ENCODE peak calls at places on chromosomes 2 and 18, in six cellular contexts. V, Y, S, O, Z and M are unnamed samples. For H3K4me1, the result is how much of the 10 kb centered on the place peaks cover.

GRCh38 chr18:62505669-62506494 is 16.9 kb upstream of the ZCCHC2 start:
- DNase-seq in Z (no peak), O (no peak), Y (no peak), V (no peak), S (no peak), M (peak)

GRCh38 chr2:48109491-48110204 is 203.3 kb upstream of the FBXO11 start:
- DNase-seq in O (no peak), V (no peak), Y (no peak), Z (no peak), S (no peak), M (no peak)

GRCh38 chr2:240251848-240252190 is 111.4 kb upstream of the OTOS start:
- DNase-seq in V (no peak), S (no peak), Z (no peak), Y (no peak), O (no peak), M (no peak)

GRCh38 chr18:13011719-13012118 is 20.6 kb downstream of the CEP192 start:
- DNase-seq in Z (no peak), S (no peak), Y (peak), V (no peak), O (no peak), M (no peak)

GRCh38 chr2:120308038-120308910 is 37.7 kb upstream of the INHBB start:
- DNase-seq in O (no peak), S (no peak), V (no peak), Y (no peak), Z (no peak), M (no peak)

GRCh38 chr2:218387369-218388194 is 5.5 kb downstream of the SLC11A1 start:
- DNase-seq in O (peak), Y (peak), V (peak), Z (peak), S (no peak), M (peak)

GRCh38 chr2:70692256-70692655 is 75.7 kb downstream of the ADD2 start:
- DNase-seq in O (no peak), S (no peak), V (peak), Z (no peak), Y (no peak), M (no peak)

GRCh38 chr2:196143641-196144236 is 27.6 kb downstream of the STK17B start:
- DNase-seq in V (no peak), S (no peak), O (peak), Y (no peak), Z (no peak), M (no peak)

GRCh38 chr2:238462782-238463396 is 36.2 kb downstream of the ASB1 start:
- DNase-seq in O (peak), Y (no peak), S (no peak), V (no peak), Z (no peak), M (peak)

GRCh38 chr2:128770143-128771080 is 451.7 kb upstream of the HS6ST1 start:
- DNase-seq in Z (peak), O (no peak), V (peak), S (no peak), Y (no peak), M (no peak)

GRCh38 chr2:169768262-169768995 is 30.2 kb upstream of the SSB start:
- DNase-seq in O (no peak), V (no peak), S (no peak), Y (no peak), Z (no peak), M (no peak)

GRCh38 chr2:181407171-181407570 is 50.0 kb upstream of the ITGA4 start:
- DNase-seq in S (no peak), O (no peak), Y (no peak), Z (no peak), V (no peak), M (peak)

GRCh38 chr18:25345432-25345831 is 6.5 kb downstream of the ZNF521 start:
- DNase-seq in S (no peak), O (peak), Z (no peak), Y (no peak), V (no peak), M (no peak)

GRCh38 chr18:44564922-44565321 is 115.8 kb upstream of the SETBP1 start:
- DNase-seq in Y (peak), O (peak), Z (no peak), V (no peak), S (no peak), M (peak)

GRCh38 chr2:85779641-85780315 is 26.0 kb downstream of the ATOH8 start:
- DNase-seq in O (no peak), V (no peak), Z (no peak), Y (peak), S (no peak), M (no peak)

GRCh38 chr2:3631851-3632659 is 25.9 kb upstream of the ALLC start:
- DNase-seq in V (peak), Z (peak), Y (no peak), O (no peak), S (no peak), M (no peak)

GRCh38 chr2:215711484-215712034 is 275.7 kb upstream of the FN1 start:
- DNase-seq in Z (no peak), S (no peak), Y (no peak), O (peak), V (no peak), M (peak)

GRCh38 chr2:97749611-97750010 is 36.2 kb downstream of the ZAP70 start:
- DNase-seq in Z (no peak), V (peak), O (no peak), S (no peak), Y (no peak), M (no peak)

GRCh38 chr18:58324824-58325520 is 280.9 kb downstream of the NEDD4L start:
- DNase-seq in S (no peak), Z (no peak), Y (no peak), V (no peak), O (no peak), M (no peak)

GRCh38 chr2:10342245-10342951 is 39.7 kb downstream of the HPCAL1 start:
- DNase-seq in O (no peak), V (no peak), Y (no peak), Z (no peak), S (no peak), M (no peak)

GRCh38 chr2:85053802-85054201 is 79.4 kb upstream of the TCF7L1 start:
- DNase-seq in S (no peak), V (no peak), Z (no peak), O (peak), Y (peak), M (peak)

GRCh38 chr2:88656690-88657089 is 29.4 kb upstream of the EIF2AK3 start:
- DNase-seq in O (peak), S (no peak), Y (no peak), Z (no peak), V (no peak), M (peak)

GRCh38 chr2:190781604-190782198 is 98.9 kb upstream of the GLS start:
- DNase-seq in V (no peak), Y (peak), Z (no peak), O (peak), S (peak), M (peak)

GRCh38 chr2:59312022-59312421 is 1070.9 kb upstream of the FANCL start:
- DNase-seq in O (no peak), Y (no peak), Z (no peak), S (no peak), V (no peak), M (no peak)

GRCh38 chr2:144015655-144016245 is 504.2 kb downstream of the ZEB2 start:
- DNase-seq in V (no peak), Y (peak), O (peak), Z (no peak), S (no peak), M (peak)

GRCh38 chr2:68217729-68218128 is 34.6 kb downstream of the PPP3R1 start:
- DNase-seq in Z (no peak), Y (no peak), S (no peak), O (no peak), V (no peak), M (no peak)

GRCh38 chr18:54787616-54788015 is 40.7 kb upstream of the RAB27B start:
- DNase-seq in Z (no peak), Y (no peak), S (no peak), O (peak), V (no peak), M (peak)

GRCh38 chr2:236440110-236440881 is 129.3 kb upstream of the ACKR3 start:
- DNase-seq in S (no peak), Y (no peak), Z (no peak), V (no peak), O (no peak), M (no peak)

GRCh38 chr18:79524181-79525078 is 128.7 kb downstream of the NFATC1 start:
- DNase-seq in Z (peak), V (peak), Y (no peak), S (no peak), O (no peak), M (no peak)

GRCh38 chr2:200761168-200761715 is 50.5 kb upstream of the BZW1 start:
- DNase-seq in Y (no peak), O (peak), S (no peak), V (no peak), Z (no peak), M (peak)

GRCh38 chr2:134226561-134226960 is 27.3 kb upstream of the MGAT5 start:
- DNase-seq in V (no peak), S (no peak), Y (no peak), Z (no peak), O (no peak), M (no peak)

GRCh38 chr2:134224005-134224404 is 29.9 kb upstream of the MGAT5 start:
- DNase-seq in O (peak), V (no peak), Y (no peak), S (no peak), Z (no peak), M (peak)

GRCh38 chr2:134227666-134228065 is 26.2 kb upstream of the MGAT5 start:
- DNase-seq in O (no peak), Y (no peak), S (no peak), Z (no peak), V (no peak), M (no peak)

GRCh38 chr2:134225841-134226240 is 28.0 kb upstream of the MGAT5 start:
- DNase-seq in Z (no peak), O (no peak), S (no peak), Y (no peak), V (no peak), M (no peak)

DNA sequence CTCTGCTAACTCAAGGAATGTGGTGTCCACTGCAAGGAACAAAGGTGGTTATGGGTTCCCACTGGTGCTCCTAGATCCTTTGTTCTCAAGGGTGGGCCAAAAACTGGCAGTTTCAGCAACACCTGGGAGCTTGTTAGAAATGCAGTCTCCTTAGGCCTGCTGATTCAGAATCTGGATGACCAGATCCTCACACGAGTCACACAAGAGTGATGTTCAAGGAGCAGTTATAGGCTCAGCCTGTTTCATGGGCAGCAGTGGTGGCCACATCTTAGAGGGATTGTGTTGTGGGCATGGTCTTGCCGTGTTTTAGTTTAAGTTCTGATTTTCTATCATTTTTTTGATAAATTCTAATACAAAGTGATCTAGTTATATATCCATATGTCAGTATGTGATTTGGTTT is 28.7 kb upstream of the MGAT5 start:
- DNase-seq in V (no peak), S (no peak), O (peak), Z (no peak), Y (no peak), M (no peak)
- H2BK120ac ChIP-seq in V (no peak), S (no peak), O (peak), Z (no peak), Y (no peak), M (no peak)

GRCh38 chr18:56739731-56740130 is 88.6 kb downstream of the WDR7 start:
- DNase-seq in O (no peak), V (no peak), Y (no peak), Z (no peak), S (no peak), M (no peak)
- H3K14ac ChIP-seq in O (no peak), V (no peak), Y (no peak), Z (no peak), S (no peak), M (no peak)

GRCh38 chr2:39050109-39050508 is 70.7 kb downstream of the SOS1 start:
- DNase-seq in Y (no peak), O (peak), V (no peak), S (no peak), Z (no peak), M (no peak)
- H3K4me1 ChIP-seq in Y (under half), O (under half), V (under half), S (under half), Z (under half), M (under half)

DNA sequence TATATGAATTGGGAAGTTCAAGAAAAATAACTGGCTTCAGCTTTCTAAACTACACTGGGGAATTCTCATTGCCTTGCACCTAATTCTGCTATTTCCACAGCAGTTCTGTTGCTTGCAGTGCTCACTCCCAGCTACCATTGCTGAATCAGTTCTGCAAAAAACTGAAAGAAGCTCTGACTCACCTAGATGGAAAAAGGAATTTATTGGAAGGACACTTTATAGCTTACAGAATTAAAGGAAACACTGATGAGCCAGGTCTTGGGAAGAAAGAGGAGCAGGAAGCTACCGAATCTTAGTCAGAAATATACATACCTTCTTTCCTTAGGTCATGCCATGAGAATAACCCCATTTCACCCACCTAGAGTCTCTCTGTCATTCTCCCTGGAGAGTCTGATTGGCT is 60.3 kb upstream of the ACVR1 start:
- DNase-seq in Z (no peak), O (no peak), S (no peak), Y (no peak), V (no peak), M (no peak)
- H2BK120ac ChIP-seq in Z (no peak), O (no peak), S (no peak), Y (no peak), V (no peak), M (no peak)

GRCh38 chr2:207503234-207503633 is 26.5 kb upstream of the CREB1 start:
- DNase-seq in Z (no peak), S (no peak), Y (no peak), V (no peak), O (no peak), M (peak)
- H3K14ac ChIP-seq in Z (no peak), S (no peak), Y (no peak), V (no peak), O (no peak), M (no peak)

DNA sequence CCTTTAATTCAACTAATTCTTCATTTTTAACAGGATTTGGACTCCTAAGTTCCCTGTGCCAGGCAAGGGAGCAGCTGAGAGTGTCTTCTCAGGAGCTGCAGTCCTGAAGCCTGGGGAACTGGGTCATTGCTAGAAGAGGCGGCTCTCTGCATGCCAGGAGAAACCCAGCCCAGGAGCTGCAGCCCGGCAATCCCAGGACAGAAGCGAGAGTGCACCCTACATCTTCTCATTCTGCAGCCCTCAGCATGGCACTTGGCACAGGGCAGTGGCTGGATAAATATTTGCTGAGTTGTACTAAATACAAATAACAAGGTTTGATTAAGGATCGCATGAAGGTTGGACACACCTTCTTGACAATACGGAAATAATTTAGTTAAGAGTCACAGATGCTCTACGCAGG is 244.9 kb upstream of the PXDN start:
- DNase-seq in Z (no peak), O (no peak), S (no peak), V (no peak), Y (no peak), M (no peak)
- H3K4me1 ChIP-seq in Z (under half), O (under half), S (under half), V (under half), Y (under half), M (under half)

GRCh38 chr2:5691659-5692529 is at the start of gene SOX11:
- DNase-seq in Z (peak), S (peak), V (peak), Y (no peak), O (peak), M (peak)

GRCh38 chr2:5689790-5690189 is 2.4 kb upstream of the SOX11 start:
- DNase-seq in Z (no peak), O (no peak), Y (no peak), S (no peak), V (no peak), M (no peak)

GRCh38 chr2:5690231-5690630 is 2.0 kb upstream of the SOX11 start:
- DNase-seq in O (peak), S (no peak), Y (no peak), Z (no peak), V (no peak), M (no peak)

GRCh38 chr2:5692561-5693287 is 540 bp downstream of the SOX11 start:
- DNase-seq in V (no peak), Y (no peak), O (peak), Z (peak), S (no peak), M (peak)

DNA sequence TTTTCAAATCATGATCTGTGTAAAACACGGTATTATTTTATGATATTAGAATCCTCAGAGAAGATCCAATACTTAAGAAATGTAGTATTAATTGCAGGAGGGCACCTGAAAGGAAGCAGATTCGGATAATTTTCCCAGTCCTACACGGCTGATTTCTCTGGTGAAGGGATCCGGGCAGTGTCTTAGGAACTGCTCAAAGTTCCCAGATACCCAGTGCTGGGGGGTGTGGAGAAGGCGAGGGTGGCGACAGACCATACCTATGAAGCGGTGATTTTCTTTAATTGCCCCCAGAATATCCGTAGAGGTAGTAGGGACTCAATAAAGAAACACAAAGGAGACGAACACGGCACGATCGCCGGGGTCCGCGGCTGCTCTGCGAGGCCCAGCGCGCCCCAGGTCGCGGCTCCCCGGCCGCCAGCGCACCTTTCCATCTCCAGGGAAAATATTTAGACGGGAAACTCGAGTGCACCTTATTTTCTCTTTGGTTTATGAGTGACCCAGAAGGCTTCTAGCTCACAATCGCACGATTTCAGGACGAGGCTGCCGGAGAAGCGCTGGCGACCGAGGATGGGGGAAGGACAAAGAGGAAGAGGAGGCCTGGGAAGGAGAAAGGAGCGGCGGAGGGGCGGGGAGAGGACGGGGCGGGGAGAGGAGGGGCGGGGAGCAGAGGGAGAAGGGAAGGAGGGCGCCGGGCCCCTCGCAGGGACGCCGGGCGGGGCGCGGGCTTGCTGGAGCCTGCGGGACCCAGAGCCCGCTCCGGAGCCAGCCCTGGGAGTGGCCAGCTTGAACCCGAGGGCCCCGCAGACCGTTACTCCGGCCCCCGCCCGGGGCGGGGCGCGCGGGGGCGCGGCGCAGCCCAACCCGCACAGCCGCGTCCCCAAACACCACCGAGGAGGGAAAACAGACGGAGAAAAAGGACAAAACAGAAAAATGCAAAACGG is 1.2 kb upstream of the SOX11 start:
- DNase-seq in Z (peak), S (peak), O (peak), Y (no peak), V (peak), M (peak)
- H2BK120ac ChIP-seq in Z (peak), S (peak), O (peak), Y (peak), V (peak), M (peak)

DNA sequence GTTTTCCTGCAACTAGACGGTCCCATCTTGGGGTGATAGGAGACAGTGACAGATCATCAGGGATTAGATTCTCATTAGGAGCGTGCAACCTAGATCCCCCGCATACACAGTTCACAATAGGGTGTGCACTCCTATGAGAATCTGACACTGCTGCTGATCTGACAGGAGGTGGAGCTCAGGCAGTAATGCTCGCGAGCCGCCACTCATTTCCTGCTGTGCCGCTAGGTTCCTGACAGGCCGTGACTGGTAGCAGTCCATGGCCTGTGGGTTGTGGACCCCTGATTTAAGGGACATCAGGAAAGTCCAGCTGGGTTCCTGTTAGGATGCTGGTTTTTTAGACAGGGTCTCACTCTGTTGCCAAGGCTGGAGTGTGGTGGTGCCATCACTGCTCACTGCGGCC is 48.7 kb downstream of the PTPRM start:
- DNase-seq in Y (no peak), O (no peak), V (no peak), Z (no peak), S (no peak), M (no peak)
- H3K14ac ChIP-seq in Y (no peak), O (no peak), V (no peak), Z (no peak), S (no peak), M (no peak)